ENCODE peak calls at places on chromosomes 5 and 9, in seven cellular contexts. One of them, this sample, is unnamed.

GRCh38 chr5:154202379-154203260 is 12.1 kb downstream of the GALNT10 start:
- DNase-seq in DMS153: peak; percentile 7
- DNase-seq in foreskin keratinocyte: no peak
- DNase-seq in central memory CD4-positive, alpha-beta T cell: peak; percentile 46
- DNase-seq in stimulated activated CD4-positive, alpha-beta T cell treated with anti-CD3 and anti-CD28 coated beads, Interleukin-4, amount 100 ng/mL, for 24 hours: peak; percentile 68
- DNase-seq in CD8-positive, alpha-beta T cell: no peak
- DNase-seq in HT-29: no peak
- DNase-seq in this sample: peak; percentile 11

GRCh38 chr5:96661101-96661840 is 905 bp upstream of the CAST start:
- DNase-seq in DMS153: no peak
- DNase-seq in foreskin keratinocyte: no peak
- DNase-seq in central memory CD4-positive, alpha-beta T cell: peak; percentile 60
- DNase-seq in stimulated activated CD4-positive, alpha-beta T cell treated with anti-CD3 and anti-CD28 coated beads, Interleukin-4, amount 100 ng/mL, for 24 hours: peak; percentile 32
- DNase-seq in CD8-positive, alpha-beta T cell: peak; percentile 10
- DNase-seq in HT-29: peak; percentile 50
- DNase-seq in this sample: peak; percentile 7

GRCh38 chr5:120405291-120405864 is 58.7 kb upstream of the PRR16 start:
- DNase-seq in DMS153: no peak
- DNase-seq in foreskin keratinocyte: peak; percentile 31
- DNase-seq in central memory CD4-positive, alpha-beta T cell: no peak
- DNase-seq in stimulated activated CD4-positive, alpha-beta T cell treated with anti-CD3 and anti-CD28 coated beads, Interleukin-4, amount 100 ng/mL, for 24 hours: no peak
- DNase-seq in CD8-positive, alpha-beta T cell: no peak
- DNase-seq in HT-29: no peak
- DNase-seq in this sample: no peak

GRCh38 chr5:166856771-166857170 is 1434.7 kb upstream of the WWC1 start:
- DNase-seq in DMS153: no peak
- DNase-seq in foreskin keratinocyte: no peak
- DNase-seq in central memory CD4-positive, alpha-beta T cell: no peak
- DNase-seq in stimulated activated CD4-positive, alpha-beta T cell treated with anti-CD3 and anti-CD28 coated beads, Interleukin-4, amount 100 ng/mL, for 24 hours: no peak
- DNase-seq in CD8-positive, alpha-beta T cell: no peak
- DNase-seq in HT-29: no peak
- DNase-seq in this sample: no peak

GRCh38 chr5:57780306-57780958 is 297.8 kb upstream of the ACTBL2 start:
- DNase-seq in DMS153: no peak
- DNase-seq in foreskin keratinocyte: no peak
- DNase-seq in central memory CD4-positive, alpha-beta T cell: no peak
- DNase-seq in stimulated activated CD4-positive, alpha-beta T cell treated with anti-CD3 and anti-CD28 coated beads, Interleukin-4, amount 100 ng/mL, for 24 hours: no peak
- DNase-seq in CD8-positive, alpha-beta T cell: no peak
- DNase-seq in HT-29: no peak
- DNase-seq in this sample: no peak

GRCh38 chr9:108994695-108995094 is 18.6 kb downstream of the CTNNAL1 start:
- DNase-seq in DMS153: no peak
- DNase-seq in foreskin keratinocyte: no peak
- DNase-seq in central memory CD4-positive, alpha-beta T cell: no peak
- DNase-seq in stimulated activated CD4-positive, alpha-beta T cell treated with anti-CD3 and anti-CD28 coated beads, Interleukin-4, amount 100 ng/mL, for 24 hours: no peak
- DNase-seq in CD8-positive, alpha-beta T cell: no peak
- DNase-seq in HT-29: no peak
- DNase-seq in this sample: no peak

GRCh38 chr9:93268551-93269314 is 84.8 kb downstream of the WNK2 start:
- DNase-seq in DMS153: peak; percentile 95
- DNase-seq in foreskin keratinocyte: no peak
- DNase-seq in central memory CD4-positive, alpha-beta T cell: peak; percentile 15
- DNase-seq in stimulated activated CD4-positive, alpha-beta T cell treated with anti-CD3 and anti-CD28 coated beads, Interleukin-4, amount 100 ng/mL, for 24 hours: peak; percentile 19
- DNase-seq in CD8-positive, alpha-beta T cell: no peak
- DNase-seq in HT-29: no peak
- DNase-seq in this sample: no peak

GRCh38 chr9:127899200-127899943 is at the start of gene ST6GALNAC6:
- DNase-seq in DMS153: no peak
- DNase-seq in foreskin keratinocyte: no peak
- DNase-seq in central memory CD4-positive, alpha-beta T cell: peak; percentile 58
- DNase-seq in stimulated activated CD4-positive, alpha-beta T cell treated with anti-CD3 and anti-CD28 coated beads, Interleukin-4, amount 100 ng/mL, for 24 hours: peak; percentile 68
- DNase-seq in CD8-positive, alpha-beta T cell: peak; percentile 65
- DNase-seq in HT-29: peak; percentile 77
- DNase-seq in this sample: peak; percentile 57

GRCh38 chr9:133368249-133368881 is 7.5 kb downstream of the SURF4 start:
- DNase-seq in DMS153: peak; percentile 95
- DNase-seq in foreskin keratinocyte: no peak
- DNase-seq in central memory CD4-positive, alpha-beta T cell: no peak
- DNase-seq in stimulated activated CD4-positive, alpha-beta T cell treated with anti-CD3 and anti-CD28 coated beads, Interleukin-4, amount 100 ng/mL, for 24 hours: no peak
- DNase-seq in CD8-positive, alpha-beta T cell: no peak
- DNase-seq in HT-29: no peak
- DNase-seq in this sample: no peak

GRCh38 chr5:42592401-42592800 is 164.2 kb upstream of the CCDC152 start:
- DNase-seq in DMS153: no peak
- DNase-seq in foreskin keratinocyte: no peak
- DNase-seq in central memory CD4-positive, alpha-beta T cell: no peak
- DNase-seq in stimulated activated CD4-positive, alpha-beta T cell treated with anti-CD3 and anti-CD28 coated beads, Interleukin-4, amount 100 ng/mL, for 24 hours: no peak
- DNase-seq in CD8-positive, alpha-beta T cell: no peak
- DNase-seq in HT-29: no peak
- DNase-seq in this sample: no peak

GRCh38 chr5:95715799-95716461 is 15.2 kb upstream of the RHOBTB3 start:
- DNase-seq in DMS153: no peak
- DNase-seq in foreskin keratinocyte: peak; percentile 39
- DNase-seq in central memory CD4-positive, alpha-beta T cell: no peak
- DNase-seq in stimulated activated CD4-positive, alpha-beta T cell treated with anti-CD3 and anti-CD28 coated beads, Interleukin-4, amount 100 ng/mL, for 24 hours: no peak
- DNase-seq in CD8-positive, alpha-beta T cell: no peak
- DNase-seq in HT-29: peak; percentile 30
- DNase-seq in this sample: no peak

GRCh38 chr5:81115261-81115660 is 117.9 kb upstream of the CKMT2 start:
- DNase-seq in DMS153: no peak
- DNase-seq in foreskin keratinocyte: no peak
- DNase-seq in central memory CD4-positive, alpha-beta T cell: no peak
- DNase-seq in stimulated activated CD4-positive, alpha-beta T cell treated with anti-CD3 and anti-CD28 coated beads, Interleukin-4, amount 100 ng/mL, for 24 hours: no peak
- DNase-seq in CD8-positive, alpha-beta T cell: no peak
- DNase-seq in HT-29: no peak
- DNase-seq in this sample: no peak

GRCh38 chr5:61279725-61280124 is 52.3 kb upstream of the ZSWIM6 start:
- DNase-seq in DMS153: no peak
- DNase-seq in foreskin keratinocyte: no peak
- DNase-seq in central memory CD4-positive, alpha-beta T cell: no peak
- DNase-seq in stimulated activated CD4-positive, alpha-beta T cell treated with anti-CD3 and anti-CD28 coated beads, Interleukin-4, amount 100 ng/mL, for 24 hours: no peak
- DNase-seq in CD8-positive, alpha-beta T cell: no peak
- DNase-seq in HT-29: no peak
- DNase-seq in this sample: no peak

GRCh38 chr5:176162206-176162605 is 76.0 kb upstream of the SIMC1 start:
- DNase-seq in DMS153: no peak
- DNase-seq in foreskin keratinocyte: no peak
- DNase-seq in central memory CD4-positive, alpha-beta T cell: no peak
- DNase-seq in stimulated activated CD4-positive, alpha-beta T cell treated with anti-CD3 and anti-CD28 coated beads, Interleukin-4, amount 100 ng/mL, for 24 hours: no peak
- DNase-seq in CD8-positive, alpha-beta T cell: no peak
- DNase-seq in HT-29: no peak
- DNase-seq in this sample: no peak

GRCh38 chr9:75229605-75230332 is 141.5 kb downstream of the OSTF1 start:
- DNase-seq in DMS153: no peak
- DNase-seq in foreskin keratinocyte: peak; percentile 68
- DNase-seq in central memory CD4-positive, alpha-beta T cell: no peak
- DNase-seq in stimulated activated CD4-positive, alpha-beta T cell treated with anti-CD3 and anti-CD28 coated beads, Interleukin-4, amount 100 ng/mL, for 24 hours: no peak
- DNase-seq in CD8-positive, alpha-beta T cell: no peak
- DNase-seq in HT-29: peak; percentile 63
- DNase-seq in this sample: no peak

GRCh38 chr5:68766952-68767464 is 326.8 kb upstream of the SLC30A5 start:
- DNase-seq in DMS153: no peak
- DNase-seq in foreskin keratinocyte: no peak
- DNase-seq in central memory CD4-positive, alpha-beta T cell: no peak
- DNase-seq in stimulated activated CD4-positive, alpha-beta T cell treated with anti-CD3 and anti-CD28 coated beads, Interleukin-4, amount 100 ng/mL, for 24 hours: no peak
- DNase-seq in CD8-positive, alpha-beta T cell: no peak
- DNase-seq in HT-29: no peak
- DNase-seq in this sample: no peak

GRCh38 chr9:134350416-134350994 is 24.2 kb downstream of the RXRA start:
- DNase-seq in DMS153: no peak
- DNase-seq in foreskin keratinocyte: no peak
- DNase-seq in central memory CD4-positive, alpha-beta T cell: no peak
- DNase-seq in stimulated activated CD4-positive, alpha-beta T cell treated with anti-CD3 and anti-CD28 coated beads, Interleukin-4, amount 100 ng/mL, for 24 hours: no peak
- DNase-seq in CD8-positive, alpha-beta T cell: no peak
- DNase-seq in HT-29: no peak
- DNase-seq in this sample: no peak

GRCh38 chr5:135303582-135304173 is 95.4 kb downstream of the MACROH2A1 start:
- DNase-seq in DMS153: no peak
- DNase-seq in foreskin keratinocyte: no peak
- DNase-seq in central memory CD4-positive, alpha-beta T cell: no peak
- DNase-seq in stimulated activated CD4-positive, alpha-beta T cell treated with anti-CD3 and anti-CD28 coated beads, Interleukin-4, amount 100 ng/mL, for 24 hours: no peak
- DNase-seq in CD8-positive, alpha-beta T cell: no peak
- DNase-seq in HT-29: no peak
- DNase-seq in this sample: no peak

GRCh38 chr5:139481580-139482049 is 943 bp downstream of the STING1 start:
- DNase-seq in DMS153: peak; percentile 16
- DNase-seq in foreskin keratinocyte: peak; percentile 72
- DNase-seq in central memory CD4-positive, alpha-beta T cell: no peak
- DNase-seq in stimulated activated CD4-positive, alpha-beta T cell treated with anti-CD3 and anti-CD28 coated beads, Interleukin-4, amount 100 ng/mL, for 24 hours: no peak
- DNase-seq in CD8-positive, alpha-beta T cell: no peak
- DNase-seq in HT-29: no peak
- DNase-seq in this sample: no peak

GRCh38 chr5:38673671-38674071 is 117.2 kb upstream of the LIFR start:
- DNase-seq in DMS153: no peak
- DNase-seq in foreskin keratinocyte: no peak
- DNase-seq in central memory CD4-positive, alpha-beta T cell: no peak
- DNase-seq in stimulated activated CD4-positive, alpha-beta T cell treated with anti-CD3 and anti-CD28 coated beads, Interleukin-4, amount 100 ng/mL, for 24 hours: no peak
- DNase-seq in CD8-positive, alpha-beta T cell: no peak
- DNase-seq in HT-29: no peak
- DNase-seq in this sample: no peak

GRCh38 chr5:112366987-112367386 is 52.1 kb downstream of the EPB41L4A start:
- DNase-seq in DMS153: no peak
- DNase-seq in foreskin keratinocyte: no peak
- DNase-seq in central memory CD4-positive, alpha-beta T cell: no peak
- DNase-seq in stimulated activated CD4-positive, alpha-beta T cell treated with anti-CD3 and anti-CD28 coated beads, Interleukin-4, amount 100 ng/mL, for 24 hours: no peak
- DNase-seq in CD8-positive, alpha-beta T cell: no peak
- DNase-seq in HT-29: peak; percentile 41
- DNase-seq in this sample: no peak

GRCh38 chr9:37632479-37632878 is 18.3 kb upstream of the FRMPD1 start:
- DNase-seq in DMS153: no peak
- DNase-seq in foreskin keratinocyte: no peak
- DNase-seq in central memory CD4-positive, alpha-beta T cell: no peak
- DNase-seq in stimulated activated CD4-positive, alpha-beta T cell treated with anti-CD3 and anti-CD28 coated beads, Interleukin-4, amount 100 ng/mL, for 24 hours: no peak
- DNase-seq in CD8-positive, alpha-beta T cell: no peak
- DNase-seq in HT-29: no peak
- DNase-seq in this sample: no peak

GRCh38 chr5:82422751-82423181 is 144.6 kb upstream of the RPS23 start:
- DNase-seq in DMS153: no peak
- DNase-seq in foreskin keratinocyte: no peak
- DNase-seq in central memory CD4-positive, alpha-beta T cell: no peak
- DNase-seq in stimulated activated CD4-positive, alpha-beta T cell treated with anti-CD3 and anti-CD28 coated beads, Interleukin-4, amount 100 ng/mL, for 24 hours: no peak
- DNase-seq in CD8-positive, alpha-beta T cell: no peak
- DNase-seq in HT-29: no peak
- DNase-seq in this sample: no peak

GRCh38 chr5:159444441-159445082 is 114.3 kb upstream of the IL12B start:
- DNase-seq in DMS153: no peak
- DNase-seq in foreskin keratinocyte: no peak
- DNase-seq in central memory CD4-positive, alpha-beta T cell: peak; percentile 32
- DNase-seq in stimulated activated CD4-positive, alpha-beta T cell treated with anti-CD3 and anti-CD28 coated beads, Interleukin-4, amount 100 ng/mL, for 24 hours: no peak
- DNase-seq in CD8-positive, alpha-beta T cell: no peak
- DNase-seq in HT-29: peak; percentile 48
- DNase-seq in this sample: no peak

This sample was measured in activated T-helper 1 cell treated with Interleukin-2 at 50 U/mL for 16 hours.